ENCODE peak calls at places on chromosomes 2 and 18, in four cellular contexts. One of them, this sample, is unnamed.

GRCh38 chr18:111292-112014 is 46.9 kb upstream of the USP14 start:
- DNase-seq in mesenchymal stem cell: peak; percentile 17
- DNase-seq in neuronal stem cell: peak; percentile 72
- DNase-seq in mesendoderm: peak; percentile 82
- DNase-seq in this sample: peak; percentile 72

GRCh38 chr2:11582526-11583202 is 48.8 kb downstream of the GREB1 start:
- DNase-seq in mesendoderm: peak; percentile 88
- DNase-seq in mesenchymal stem cell: peak; percentile 81
- DNase-seq in neuronal stem cell: peak; percentile 76
- DNase-seq in this sample: peak; percentile 80

GRCh38 chr2:42907835-42908234 is 115.5 kb upstream of the HAAO start:
- DNase-seq in mesendoderm: no peak
- DNase-seq in neuronal stem cell: no peak
- DNase-seq in mesenchymal stem cell: no peak
- DNase-seq in this sample: no peak

GRCh38 chr2:188527110-188527509 is 235.4 kb downstream of the GULP1 start:
- DNase-seq in neuronal stem cell: no peak
- DNase-seq in mesenchymal stem cell: peak; percentile 40
- DNase-seq in mesendoderm: peak; percentile 75
- DNase-seq in this sample: no peak

GRCh38 chr18:75544051-75544481 is 116.6 kb upstream of the SMIM21 start:
- DNase-seq in mesendoderm: no peak
- DNase-seq in neuronal stem cell: no peak
- DNase-seq in mesenchymal stem cell: peak; percentile 19
- DNase-seq in this sample: no peak

GRCh38 chr18:13658444-13659204 is 67.7 kb downstream of the FAM210A start:
- DNase-seq in neuronal stem cell: no peak
- DNase-seq in mesendoderm: no peak
- DNase-seq in mesenchymal stem cell: no peak
- DNase-seq in this sample: no peak

GRCh38 chr2:32926708-32927084 is 20.1 kb upstream of the LTBP1 start:
- DNase-seq in mesendoderm: peak; percentile 88
- DNase-seq in mesenchymal stem cell: peak; percentile 71
- DNase-seq in neuronal stem cell: no peak
- DNase-seq in this sample: peak; percentile 40

GRCh38 chr2:163558286-163559009 is 177.4 kb downstream of the FIGN start:
- DNase-seq in neuronal stem cell: peak; percentile 35
- DNase-seq in mesendoderm: peak; percentile 19
- DNase-seq in mesenchymal stem cell: no peak
- DNase-seq in this sample: no peak

GRCh38 chr2:96951125-96951654 is 35.2 kb downstream of the FAM178B start:
- DNase-seq in mesenchymal stem cell: peak; percentile 47
- DNase-seq in neuronal stem cell: peak; percentile 64
- DNase-seq in mesendoderm: peak; percentile 90
- DNase-seq in this sample: peak; percentile 96

GRCh38 chr2:206477296-206477695 is 34.0 kb downstream of the ADAM23 start:
- DNase-seq in mesenchymal stem cell: peak; percentile 51
- DNase-seq in mesendoderm: no peak
- DNase-seq in neuronal stem cell: no peak
- DNase-seq in this sample: no peak

GRCh38 chr18:67553471-67553870 is 37.0 kb upstream of the DSEL start:
- DNase-seq in mesendoderm: no peak
- DNase-seq in neuronal stem cell: no peak
- DNase-seq in mesenchymal stem cell: no peak
- DNase-seq in this sample: no peak

GRCh38 chr2:122219504-122219903 is 464.1 kb downstream of the TSN start:
- DNase-seq in mesendoderm: no peak
- DNase-seq in neuronal stem cell: no peak
- DNase-seq in mesenchymal stem cell: no peak
- DNase-seq in this sample: no peak

GRCh38 chr18:22657619-22658018 is 239.9 kb upstream of the CTAGE1 start:
- DNase-seq in neuronal stem cell: no peak
- DNase-seq in mesendoderm: no peak
- DNase-seq in mesenchymal stem cell: no peak
- DNase-seq in this sample: no peak

GRCh38 chr2:36544638-36545338 is 53.2 kb downstream of the FEZ2 start:
- DNase-seq in mesenchymal stem cell: no peak
- DNase-seq in neuronal stem cell: no peak
- DNase-seq in mesendoderm: no peak
- DNase-seq in this sample: no peak

GRCh38 chr2:36547906-36548305 is 50.1 kb downstream of the FEZ2 start:
- DNase-seq in mesenchymal stem cell: no peak
- DNase-seq in mesendoderm: no peak
- DNase-seq in neuronal stem cell: no peak
- DNase-seq in this sample: no peak

GRCh38 chr2:36541891-36542595 is 55.9 kb downstream of the FEZ2 start:
- DNase-seq in neuronal stem cell: no peak
- DNase-seq in mesenchymal stem cell: no peak
- DNase-seq in mesendoderm: no peak
- DNase-seq in this sample: no peak

GRCh38 chr2:36549063-36549662 is 48.8 kb downstream of the FEZ2 start:
- DNase-seq in neuronal stem cell: no peak
- DNase-seq in mesendoderm: no peak
- DNase-seq in mesenchymal stem cell: peak; percentile 72
- DNase-seq in this sample: no peak

DNA sequence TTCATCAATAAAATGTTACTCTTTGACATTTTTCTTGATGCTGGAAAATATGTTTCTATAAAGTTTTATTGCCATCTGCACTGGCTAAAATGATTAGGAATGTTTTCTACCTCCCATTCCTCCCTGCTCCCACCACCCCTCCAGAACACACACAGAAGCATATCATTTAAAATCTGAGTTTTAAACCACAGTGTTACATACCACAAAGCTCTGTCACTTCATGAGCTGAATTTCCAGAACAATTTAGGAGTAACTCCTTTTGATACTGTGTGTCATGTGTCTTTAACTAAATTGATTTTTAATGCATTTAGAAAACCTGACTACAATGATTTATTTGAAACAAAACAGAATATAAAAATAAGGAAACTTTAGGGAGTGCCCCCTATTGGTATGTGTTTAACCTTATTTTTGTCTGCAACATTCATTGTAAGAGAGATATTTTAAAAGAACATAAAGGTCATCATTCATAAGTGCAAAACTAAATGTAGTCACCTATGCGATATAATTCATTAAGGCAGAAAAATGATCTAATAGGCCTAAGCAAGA is 52.0 kb downstream of the FEZ2 start:
- DNase-seq in mesenchymal stem cell: no peak
- DNase-seq in mesendoderm: no peak
- DNase-seq in neuronal stem cell: no peak
- DNase-seq in this sample: no peak
- H2BK5ac ChIP-seq in mesenchymal stem cell: no peak overlapping the region
- H2BK5ac ChIP-seq in mesendoderm: no peak overlapping the region
- H2BK5ac ChIP-seq in neuronal stem cell: no peak overlapping the region
- H2BK5ac ChIP-seq in this sample: no peak overlapping the region

DNA sequence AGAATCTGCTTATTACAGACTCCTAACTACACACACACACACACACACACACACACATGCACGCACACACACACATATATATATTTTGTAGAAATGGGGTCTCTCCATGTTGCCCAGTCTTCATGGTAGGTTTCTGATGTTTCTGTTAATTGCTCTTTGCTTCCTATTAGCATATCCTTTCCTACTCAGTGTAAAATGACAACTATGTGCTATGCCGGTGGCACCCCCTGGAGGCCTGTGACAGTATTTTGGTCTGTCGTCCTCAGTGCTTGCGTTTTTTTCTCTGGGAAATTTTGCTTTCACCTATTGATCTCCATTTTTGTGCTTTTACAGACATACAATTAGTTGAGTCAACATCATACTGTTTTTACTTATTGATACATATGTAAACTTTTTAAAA is 322.1 kb downstream of the LRRTM1 start:
- DNase-seq in mesenchymal stem cell: no peak
- DNase-seq in neuronal stem cell: no peak
- DNase-seq in mesendoderm: peak; percentile 79
- DNase-seq in this sample: peak; percentile 71
- H2BK5ac ChIP-seq in mesenchymal stem cell: no peak overlapping the region
- H2BK5ac ChIP-seq in neuronal stem cell: no peak overlapping the region
- H2BK5ac ChIP-seq in mesendoderm: no peak overlapping the region
- H2BK5ac ChIP-seq in this sample: no peak overlapping the region

GRCh38 chr2:159710601-159711180 is 1.6 kb upstream of the MARCHF7 start:
- DNase-seq in mesenchymal stem cell: peak; percentile 68
- DNase-seq in mesendoderm: peak; percentile 52
- DNase-seq in neuronal stem cell: no peak
- DNase-seq in this sample: no peak

GRCh38 chr2:159712929-159713575 is 746 bp downstream of the MARCHF7 start:
- DNase-seq in mesenchymal stem cell: peak; percentile 33
- DNase-seq in mesendoderm: no peak
- DNase-seq in neuronal stem cell: no peak
- DNase-seq in this sample: no peak

GRCh38 chr2:159713691-159714585 is 1.6 kb downstream of the MARCHF7 start:
- DNase-seq in mesendoderm: peak; percentile 14
- DNase-seq in neuronal stem cell: no peak
- DNase-seq in mesenchymal stem cell: peak; percentile 77
- DNase-seq in this sample: no peak

GRCh38 chr2:159711562-159712193 is 628 bp upstream of the MARCHF7 start:
- DNase-seq in mesenchymal stem cell: no peak
- DNase-seq in mesendoderm: no peak
- DNase-seq in neuronal stem cell: no peak
- DNase-seq in this sample: no peak

DNA sequence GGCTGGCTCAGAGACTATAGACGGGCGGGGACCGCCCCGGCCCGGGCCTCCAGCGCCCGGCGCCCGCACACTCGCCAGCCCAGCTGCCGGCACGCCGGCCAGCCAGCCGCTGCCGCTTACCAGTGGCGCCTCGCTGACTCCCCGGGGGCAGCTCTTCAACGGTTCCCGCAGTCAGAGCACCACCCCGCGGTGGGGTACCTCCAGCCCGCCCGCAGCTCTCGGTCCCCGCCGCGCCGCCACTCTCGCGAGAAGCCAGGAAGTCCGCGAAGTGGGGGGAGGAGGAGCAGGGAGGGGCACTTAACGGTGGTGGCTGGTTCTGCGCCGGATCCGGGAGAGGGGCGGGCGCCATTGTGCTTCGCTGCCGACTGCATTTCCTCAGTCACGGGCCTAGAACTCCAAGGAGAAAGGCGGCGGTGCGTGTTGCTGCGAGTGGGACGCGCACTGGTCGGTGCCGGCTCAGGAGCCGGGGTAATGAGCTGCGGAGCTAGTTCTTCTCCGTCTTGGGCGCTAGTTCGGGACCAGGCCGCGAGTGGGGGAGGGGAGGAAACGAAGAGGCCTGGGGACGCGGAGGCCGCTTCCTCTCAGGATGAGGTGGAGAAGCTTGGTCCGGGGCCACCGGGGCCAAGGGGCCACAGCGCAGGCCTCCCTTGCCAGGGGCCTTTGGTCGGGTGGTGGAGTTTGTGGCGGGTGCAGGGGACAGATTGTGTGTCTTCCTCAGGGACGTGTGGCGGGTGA is at the start of gene MARCHF7:
- DNase-seq in neuronal stem cell: peak; percentile 96
- DNase-seq in mesendoderm: peak; percentile 98
- DNase-seq in mesenchymal stem cell: peak; percentile 96
- DNase-seq in this sample: peak; percentile 95
- H2BK5ac ChIP-seq in neuronal stem cell: peak within 1 kb of the TSS; percentile 99
- H2BK5ac ChIP-seq in mesendoderm: peak within 1 kb of the TSS; percentile 96
- H2BK5ac ChIP-seq in mesenchymal stem cell: peak within 1 kb of the TSS; percentile 98
- H2BK5ac ChIP-seq in this sample: peak within 1 kb of the TSS; percentile 95

GRCh38 chr2:14199040-14199439 is 433.5 kb upstream of the LRATD1 start:
- DNase-seq in mesendoderm: peak; percentile 40
- DNase-seq in neuronal stem cell: no peak
- DNase-seq in mesenchymal stem cell: no peak
- DNase-seq in this sample: no peak
- H2BK5ac ChIP-seq in mesendoderm: no peak overlapping the region
- H2BK5ac ChIP-seq in neuronal stem cell: no peak overlapping the region
- H2BK5ac ChIP-seq in mesenchymal stem cell: no peak overlapping the region
- H2BK5ac ChIP-seq in this sample: no peak overlapping the region

DNA sequence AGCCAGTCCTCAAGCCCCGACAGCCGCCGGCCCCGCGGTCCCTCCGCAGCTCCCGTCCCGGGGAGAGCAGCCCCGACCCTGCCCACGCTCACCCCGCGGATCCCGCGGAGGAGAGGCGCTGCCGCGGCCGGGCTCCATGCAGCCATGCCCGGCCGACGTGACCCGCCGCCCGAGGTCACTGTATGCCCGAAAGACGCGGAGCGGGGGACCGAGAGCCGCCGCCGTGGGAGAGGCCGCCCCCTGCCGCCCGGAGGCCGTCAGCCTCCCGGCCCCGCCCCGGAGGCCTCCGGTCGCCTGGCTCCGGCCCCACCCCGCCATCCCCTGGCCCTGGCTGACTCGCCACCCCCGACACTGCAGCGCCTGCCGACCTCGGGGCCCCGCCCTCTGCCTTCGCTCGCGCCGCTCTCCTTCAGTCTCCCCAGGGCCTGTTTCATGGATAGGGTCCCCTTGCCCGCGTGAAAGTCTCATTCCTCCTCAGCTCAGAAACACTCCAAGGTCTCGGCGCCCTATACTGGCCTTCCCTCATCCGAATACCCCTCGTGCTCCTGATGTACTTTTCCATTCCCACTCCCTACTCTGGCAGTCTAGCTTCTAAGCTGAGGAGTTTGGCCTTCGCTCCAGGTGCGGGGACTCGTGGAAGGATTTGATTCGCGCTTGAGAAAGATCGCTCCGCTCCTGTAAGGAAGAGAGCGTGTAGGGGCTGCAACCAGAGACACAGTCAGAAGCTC is at the start of gene BOLA3:
- DNase-seq in mesenchymal stem cell: peak; percentile 79
- DNase-seq in mesendoderm: peak; percentile 94
- DNase-seq in neuronal stem cell: peak; percentile 81
- DNase-seq in this sample: peak; percentile 93
- H2BK5ac ChIP-seq in mesenchymal stem cell: no peak within 1 kb of the TSS
- H2BK5ac ChIP-seq in mesendoderm: peak within 1 kb of the TSS; percentile 69
- H2BK5ac ChIP-seq in neuronal stem cell: no peak within 1 kb of the TSS
- H2BK5ac ChIP-seq in this sample: no peak within 1 kb of the TSS

GRCh38 chr2:173763641-173764040 is 201.5 kb downstream of the SP3 start:
- DNase-seq in mesendoderm: no peak
- DNase-seq in mesenchymal stem cell: no peak
- DNase-seq in neuronal stem cell: no peak
- DNase-seq in this sample: no peak
- H2BK5ac ChIP-seq in mesendoderm: no peak overlapping the region
- H2BK5ac ChIP-seq in mesenchymal stem cell: no peak overlapping the region
- H2BK5ac ChIP-seq in neuronal stem cell: no peak overlapping the region
- H2BK5ac ChIP-seq in this sample: no peak overlapping the region